ENCODE peak calls at places on chromosomes 11 and 22, in four cellular contexts. K, I, S and Z are unnamed samples.

GRCh38 chr11:3139086-3139440 is 26.0 kb downstream of the OSBPL5 start:
- DNase-seq in S (peak; percentile 17), I (no peak), K (no peak), Z (no peak)

GRCh38 chr11:695606-696381 is at the start of gene TMEM80:
- DNase-seq in I (peak; percentile 96), S (peak; percentile 99), K (peak; percentile 98), Z (peak; percentile 91)

GRCh38 chr22:23833017-23833795 is 5.6 kb downstream of the DERL3 start:
- DNase-seq in S (no peak), I (no peak), K (no peak), Z (no peak)

GRCh38 chr22:30878516-30879365 is 89.8 kb downstream of the MORC2 start:
- DNase-seq in I (no peak), S (no peak), K (no peak), Z (no peak)

GRCh38 chr11:6284250-6284649 is 24.6 kb downstream of the CCKBR start:
- DNase-seq in S (no peak), K (no peak), I (no peak), Z (no peak)

GRCh38 chr11:70419307-70420007 is 21.1 kb downstream of the CTTN start:
- DNase-seq in I (no peak), K (no peak), S (no peak), Z (no peak)

GRCh38 chr11:33234397-33235168 is 22.6 kb upstream of the HIPK3 start:
- DNase-seq in S (no peak), I (no peak), K (no peak), Z (no peak)

GRCh38 chr22:19058713-19059451 is 63.3 kb downstream of the DGCR2 start:
- DNase-seq in K (no peak), S (no peak), I (no peak), Z (no peak)

GRCh38 chr11:27423125-27423524 is 49.5 kb downstream of the LGR4 start:
- DNase-seq in S (peak; percentile 50), K (no peak), I (peak; percentile 89), Z (no peak)

GRCh38 chr11:102117472-102118113 is 7.3 kb downstream of the YAP1 start:
- DNase-seq in K (no peak), I (no peak), S (no peak), Z (no peak)

GRCh38 chr11:134516529-134516928 is 104.5 kb upstream of the B3GAT1 start:
- DNase-seq in I (no peak), K (no peak), S (peak; percentile 3), Z (no peak)

GRCh38 chr11:24760681-24761080 is 263.8 kb downstream of the LUZP2 start:
- DNase-seq in I (no peak), K (no peak), S (no peak), Z (no peak)

GRCh38 chr11:75945925-75946324 is 130.9 kb downstream of the UVRAG start:
- DNase-seq in K (no peak), S (no peak), I (no peak), Z (no peak)

GRCh38 chr22:27473533-27473932 is 328.0 kb downstream of the MN1 start:
- DNase-seq in S (no peak), K (no peak), I (no peak), Z (no peak)

GRCh38 chr11:5380740-5381342 is 2.8 kb upstream of the OR51M1 start:
- DNase-seq in I (peak; percentile 49), S (peak; percentile 19), K (peak; percentile 13), Z (no peak)

GRCh38 chr11:76455931-76456330 is 11.1 kb downstream of the EMSY start:
- DNase-seq in I (no peak), S (no peak), K (no peak), Z (no peak)

GRCh38 chr22:49232319-49233067 is 595.2 kb downstream of the BRD1 start:
- DNase-seq in K (no peak), I (no peak), S (no peak), Z (no peak)

GRCh38 chr11:45899448-45900174 is 7.5 kb downstream of the FREY1 start:
- DNase-seq in I (peak; percentile 80), S (peak; percentile 81), K (peak; percentile 49), Z (peak; percentile 33)

GRCh38 chr11:108871867-108872266 is 207.0 kb downstream of the DDX10 start:
- DNase-seq in S (no peak), I (no peak), K (no peak), Z (no peak)

GRCh38 chr11:57288771-57289579 is 35.8 kb downstream of the TNKS1BP1 start:
- DNase-seq in I (peak; percentile 30), K (no peak), S (no peak), Z (no peak)

GRCh38 chr11:62457474-62457873 is 38.6 kb downstream of the SCGB1A1 start:
- DNase-seq in K (no peak), I (no peak), S (no peak), Z (no peak)

GRCh38 chr11:115659061-115659963 is 155.1 kb upstream of the CADM1 start:
- DNase-seq in I (no peak), S (peak; percentile 45), K (no peak), Z (no peak)